ENCODE peak calls at places on chromosomes 11 and 22, in eight cellular contexts. D, V, K, Z, F, A, M and B are unnamed samples.

GRCh38 chr22:36237462-36238347 is 1.6 kb downstream of the APOL2 start:
- DNase-seq in F (no peak), Z (no peak), M (no peak), V (no peak), D (no peak), K (no peak), A (no peak), B (peak)

GRCh38 chr11:77278595-77279506 is 22.6 kb downstream of the GDPD4 start:
- DNase-seq in F (no peak), D (no peak), V (no peak), M (no peak), Z (no peak), K (no peak), A (no peak), B (peak)

GRCh38 chr11:118699508-118700220 is 20.2 kb upstream of the TREH start:
- DNase-seq in A (no peak), Z (no peak), K (no peak), M (no peak), V (no peak), D (no peak), F (no peak), B (no peak)

GRCh38 chr11:80280737-80281136 is 839.9 kb upstream of the TENM4 start:
- DNase-seq in M (no peak), D (no peak), F (no peak), Z (no peak), A (no peak), K (peak), V (no peak), B (no peak)

GRCh38 chr22:18078329-18079041 is 695 bp downstream of the PEX26 start:
- DNase-seq in F (no peak), Z (no peak), D (no peak), A (peak), M (peak), V (no peak), K (peak), B (peak)

GRCh38 chr11:80104196-80104595 is 663.4 kb upstream of the TENM4 start:
- DNase-seq in A (no peak), K (no peak), F (no peak), M (no peak), D (no peak), Z (no peak), V (no peak), B (peak)

GRCh38 chr11:11296434-11296833 is 56.6 kb downstream of the CSNK2A3 start:
- DNase-seq in K (no peak), M (no peak), D (no peak), A (no peak), V (no peak), F (no peak), Z (no peak), B (no peak)

GRCh38 chr11:117180661-117181585 is 2.4 kb downstream of the SIDT2 start:
- DNase-seq in M (peak), V (no peak), F (no peak), Z (no peak), A (peak), K (peak), D (peak), B (peak)

GRCh38 chr11:86972734-86973133 is 17.5 kb upstream of the FZD4 start:
- DNase-seq in M (no peak), Z (no peak), K (no peak), D (no peak), F (no peak), A (no peak), V (no peak), B (no peak)

GRCh38 chr11:8033312-8033715 is 46.2 kb downstream of the EIF3F start:
- DNase-seq in M (peak), F (peak), K (peak), Z (peak), V (no peak), D (peak), A (peak), B (peak)

GRCh38 chr11:124276081-124276480 is 19.9 kb downstream of the OR8G5 start:
- DNase-seq in K (no peak), V (peak), A (no peak), M (no peak), D (no peak), Z (no peak), F (no peak), B (peak)

GRCh38 chr11:123640677-123641494 is 13.5 kb downstream of the SCN3B start:
- DNase-seq in K (peak), D (no peak), Z (no peak), V (no peak), A (peak), F (no peak), M (peak), B (peak)

GRCh38 chr11:122733301-122733686 is 77.8 kb downstream of the UBASH3B start:
- DNase-seq in Z (no peak), A (no peak), D (no peak), F (no peak), K (peak), M (no peak), V (no peak), B (no peak)

GRCh38 chr22:36352775-36353507 is 34.8 kb downstream of the MYH9 start:
- DNase-seq in F (no peak), A (no peak), V (no peak), M (no peak), K (peak), Z (peak), D (no peak), B (no peak)

GRCh38 chr22:19122752-19123492 is 710 bp upstream of the DGCR2 start:
- DNase-seq in V (no peak), M (peak), D (no peak), Z (no peak), F (no peak), K (no peak), A (peak), B (peak)